ENCODE peak calls at places on chromosomes 12 and 14, in five cellular contexts. C, G, B, K and J are unnamed samples.
A peak's percentile ranks its signal among the peaks of the same experiment; 100 is the strongest.

GRCh38 chr14:22781606-22782000 is 15.1 kb downstream of the OXA1L start:
- DNase-seq in C (no peak), G (no peak), B (no peak), K (no peak), J (peak; percentile 15)

GRCh38 chr14:68795602-68796417 is 2.9 kb upstream of the ZFP36L1 start:
- DNase-seq in C (peak; percentile 38), G (peak; percentile 89), B (no peak), K (peak; percentile 83), J (peak; percentile 91)

GRCh38 chr12:26242683-26243082 is 47.3 kb downstream of the SSPN start:
- DNase-seq in C (no peak), G (no peak), B (no peak), K (no peak), J (no peak)

GRCh38 chr12:67804168-67804567 is 155.6 kb downstream of the DYRK2 start:
- DNase-seq in C (no peak), G (no peak), B (no peak), K (no peak), J (no peak)

GRCh38 chr12:53737951-53738833 is 10.9 kb upstream of the CALCOCO1 start:
- DNase-seq in C (no peak), G (no peak), B (no peak), K (peak; percentile 50), J (no peak)

GRCh38 chr12:32252199-32253073 is 145.8 kb downstream of the BICD1 start:
- DNase-seq in C (no peak), G (no peak), B (no peak), K (no peak), J (peak; percentile 12)

GRCh38 chr12:94592080-94592479 is 58.3 kb downstream of the TMCC3 start:
- DNase-seq in C (no peak), G (no peak), B (no peak), K (no peak), J (no peak)

GRCh38 chr12:41724216-41724615 is 420.5 kb downstream of the GXYLT1 start:
- DNase-seq in C (no peak), G (no peak), B (no peak), K (no peak), J (no peak)

GRCh38 chr12:27653661-27654060 is 42.6 kb upstream of the REP15 start:
- DNase-seq in C (no peak), G (no peak), B (no peak), K (no peak), J (no peak)

GRCh38 chr14:39107624-39108023 is 4.6 kb upstream of the SEC23A start:
- DNase-seq in C (no peak), G (no peak), B (no peak), K (no peak), J (peak; percentile 17)

GRCh38 chr12:29714966-29715365 is 68.8 kb downstream of the TMTC1 start:
- DNase-seq in C (no peak), G (no peak), B (no peak), K (no peak), J (no peak)